ENCODE peak calls at places on chromosomes 4 and X, in six cellular contexts. B is heart right ventricle; S is Panc1; W is left ventricle myocardium superior; J is gastroesophageal sphincter; M is activated T-cell treated with anti-CD3 and anti-CD28 coated beads, Interleukin-2, amount 50 U/mL, for 4 hours. L is an unnamed sample.

GRCh38 chrX:51892921-51893745 is at the start of gene MAGED1:
- ATAC-seq in J (peak; percentile 88), B (peak; percentile 95), M (peak; percentile 85), W (peak; percentile 91), S (peak; percentile 93), L (peak; percentile 94)

GRCh38 chrX:134452591-134452990 is 7.4 kb upstream of the HPRT1 start:
- ATAC-seq in M (no peak), J (no peak), W (no peak), S (no peak), B (no peak), L (no peak)

GRCh38 chrX:11766487-11766886 is 8.4 kb downstream of the MSL3 start:
- ATAC-seq in W (no peak), S (no peak), J (no peak), B (no peak), M (no peak), L (no peak)

GRCh38 chrX:53115550-53115874 is 21.6 kb downstream of the KANTR start:
- ATAC-seq in J (no peak), W (no peak), S (peak; percentile 47), B (no peak), M (no peak), L (no peak)

GRCh38 chrX:150372756-150373155 is 9.6 kb downstream of the MAMLD1 start:
- ATAC-seq in S (no peak), W (no peak), M (no peak), B (no peak), J (no peak), L (no peak)

GRCh38 chr4:121370729-121371325 is 10.0 kb downstream of the QRFPR start:
- ATAC-seq in W (peak; percentile 60), M (no peak), B (peak; percentile 64), S (peak; percentile 58), J (no peak), L (no peak)

GRCh38 chrX:43815209-43815608 is 67.0 kb downstream of the MAOB start:
- ATAC-seq in J (peak; percentile 68), W (peak; percentile 65), M (no peak), B (no peak), S (no peak), L (no peak)

GRCh38 chr4:122588453-122589238 is 32.2 kb downstream of the IL21 start:
- ATAC-seq in W (no peak), S (no peak), M (no peak), B (no peak), J (no peak), L (no peak)

GRCh38 chr4:69308634-69309033 is 28.4 kb downstream of the UGT2B28 start:
- ATAC-seq in W (no peak), M (no peak), J (no peak), B (no peak), S (no peak), L (no peak)

GRCh38 chr4:8580321-8581093 is at the start of gene GPR78:
- ATAC-seq in S (no peak), B (peak; percentile 85), J (peak; percentile 53), W (peak; percentile 95), M (peak; percentile 62), L (no peak)

GRCh38 chr4:89000392-89000791 is 56.6 kb downstream of the FAM13A start:
- ATAC-seq in B (no peak), M (no peak), J (no peak), S (no peak), W (no peak), L (no peak)

GRCh38 chr4:7857238-7857701 is 82.4 kb downstream of the AFAP1 start:
- ATAC-seq in S (no peak), B (peak; percentile 65), W (peak; percentile 82), J (peak; percentile 60), M (peak; percentile 70), L (no peak)

GRCh38 chr4:38672247-38673071 is 8.5 kb downstream of the KLF3 start:
- ATAC-seq in S (peak; percentile 40), J (peak; percentile 2), M (no peak), B (peak; percentile 10), W (peak; percentile 3), L (no peak)

GRCh38 chrX:108165349-108166111 is 74.0 kb downstream of the ATG4A start:
- ATAC-seq in M (no peak), J (no peak), B (no peak), W (peak; percentile 50), S (peak; percentile 92), L (no peak)

GRCh38 chrX:24899391-24899790 is 116.4 kb downstream of the ARX start:
- ATAC-seq in B (no peak), S (no peak), J (no peak), W (no peak), M (no peak), L (no peak)

GRCh38 chr4:8435656-8436121 is 4.8 kb downstream of the ACOX3 start:
- ATAC-seq in B (no peak), J (no peak), W (no peak), M (peak; percentile 38), S (no peak), L (peak; percentile 78)

GRCh38 chr4:102317459-102317858 is 27.8 kb downstream of the SLC39A8 start:
- ATAC-seq in M (no peak), S (no peak), W (no peak), B (no peak), J (no peak), L (no peak)

GRCh38 chr4:119580293-119580692 is 48.3 kb downstream of the PDE5A start:
- ATAC-seq in M (no peak), W (no peak), B (peak; percentile 37), S (no peak), J (no peak), L (no peak)

L was measured in stimulated activated memory B cell treated with anti-CD40 and anti-IgM and Interleukin-4, amounts not matched to agents 10 μg/mL and 1 μg/mL and 100 μg/mL, for 72 hours.